ENCODE peak calls at places on chromosomes 13 and 19, in seven cellular contexts. M, X, Q, E, G, V and L are unnamed samples.

GRCh38 chr13:108297114-108297513 is 27.6 kb downstream of the TNFSF13B start:
- DNase-seq in M (no peak), E (no peak), Q (no peak), V (no peak), X (no peak), G (no peak), L (no peak)

GRCh38 chr19:43331435-43332010 is 22.0 kb upstream of the CD177 start:
- DNase-seq in Q (no peak), E (no peak), X (no peak), G (no peak), V (no peak), M (no peak), L (no peak)

GRCh38 chr13:28609936-28610335 is 49.0 kb upstream of the POMP start:
- DNase-seq in E (no peak), V (peak), Q (no peak), X (no peak), M (no peak), G (no peak), L (no peak)

GRCh38 chr13:26599403-26599802 is 41.9 kb downstream of the WASF3 start:
- DNase-seq in E (no peak), V (no peak), G (no peak), M (no peak), Q (no peak), X (no peak), L (no peak)

GRCh38 chr13:51017516-51017915 is 93.6 kb downstream of the C13orf42 start:
- DNase-seq in M (no peak), G (no peak), X (no peak), Q (no peak), V (no peak), E (no peak), L (no peak)

GRCh38 chr13:49441846-49442245 is 2.0 kb downstream of the CAB39L start:
- DNase-seq in E (no peak), M (no peak), G (no peak), V (no peak), X (no peak), Q (no peak), L (no peak)

GRCh38 chr13:113545931-113546516 is 38.5 kb upstream of the TFDP1 start:
- DNase-seq in V (no peak), M (no peak), E (no peak), Q (peak), G (no peak), X (no peak), L (no peak)

GRCh38 chr19:10431943-10432735 is 11.8 kb downstream of the PDE4A start:
- DNase-seq in Q (peak), E (no peak), X (peak), M (peak), V (peak), G (peak), L (no peak)

GRCh38 chr13:44752184-44752583 is 176.1 kb upstream of the TSC22D1 start:
- DNase-seq in Q (no peak), M (no peak), V (no peak), G (no peak), X (no peak), E (no peak), L (no peak)

GRCh38 chr19:58304255-58304654 is 922 bp upstream of the ERVK3-1 start:
- DNase-seq in X (no peak), Q (no peak), E (no peak), V (no peak), G (no peak), M (no peak), L (no peak)

GRCh38 chr13:72763411-72763810 is 18.3 kb downstream of the DIS3 start:
- DNase-seq in M (no peak), Q (no peak), V (peak), X (no peak), G (no peak), E (no peak), L (no peak)

GRCh38 chr19:15621801-15622200 is 6.8 kb downstream of the CYP4F8 start:
- DNase-seq in M (no peak), Q (no peak), V (no peak), G (no peak), E (no peak), X (no peak), L (no peak)

GRCh38 chr19:2270572-2271515 is 11.1 kb downstream of the PEAK3 start:
- DNase-seq in G (peak), V (peak), E (peak), M (peak), Q (peak), X (peak), L (no peak)

GRCh38 chr19:18780081-18780480 is 11.0 kb downstream of the COMP start:
- DNase-seq in X (no peak), V (no peak), G (no peak), E (no peak), M (no peak), Q (no peak), L (no peak)

GRCh38 chr19:15337202-15337601 is 4.9 kb upstream of the BRD4 start:
- DNase-seq in X (no peak), M (no peak), E (no peak), Q (no peak), G (no peak), V (peak), L (no peak)

GRCh38 chr13:40064154-40064713 is 408.8 kb downstream of the COG6 start:
- DNase-seq in G (no peak), M (no peak), V (peak), Q (no peak), E (no peak), X (no peak), L (no peak)

GRCh38 chr13:97976551-97977375 is 23.3 kb downstream of the IPO5 start:
- DNase-seq in G (no peak), M (peak), V (peak), Q (peak), E (no peak), X (no peak), L (peak)

DNA sequence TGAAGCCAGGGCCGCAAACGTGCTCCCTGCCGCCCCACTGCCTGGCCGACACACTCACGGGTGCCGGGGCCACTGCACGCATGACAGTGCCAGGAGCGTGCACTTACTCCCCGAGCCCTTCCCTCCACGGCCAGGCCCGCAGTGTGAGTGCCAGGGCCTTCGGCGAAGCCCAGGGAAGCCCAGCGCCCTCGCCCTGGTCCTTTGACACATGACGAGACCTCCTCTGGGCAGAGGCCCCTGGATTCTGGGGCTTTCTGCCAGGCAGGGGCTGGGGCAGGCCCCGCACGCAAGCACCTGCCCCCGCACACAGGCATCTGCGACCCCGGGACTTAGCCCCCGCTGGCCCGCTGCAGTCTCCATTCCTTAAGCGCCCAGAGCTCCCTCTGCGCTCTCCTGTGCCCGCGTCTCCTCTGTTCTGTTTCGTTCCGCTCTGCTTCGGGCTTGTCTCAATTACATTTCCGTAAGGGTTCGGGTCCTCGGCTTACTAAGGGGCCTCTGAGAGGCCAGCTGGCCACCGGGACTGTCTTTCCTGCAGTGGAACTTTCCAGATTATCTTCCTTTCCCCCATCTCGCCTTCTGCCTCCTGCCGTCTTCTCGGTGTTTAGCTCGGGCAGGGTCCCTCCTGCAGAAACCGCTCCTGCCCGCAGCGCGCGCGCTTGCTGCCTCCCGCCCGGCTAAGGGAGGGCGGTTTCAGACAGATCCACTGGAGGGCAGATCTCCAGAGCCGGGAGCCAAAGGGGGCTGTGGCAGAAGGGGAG is 98.8 kb downstream of the ING1 start:
- DNase-seq in M (no peak), X (no peak), Q (no peak), V (peak), G (no peak), E (no peak), L (no peak)
- H3K4me3 ChIP-seq in M (peak), X (peak), Q (peak), V (peak), G (peak), E (peak), L (no peak)

DNA sequence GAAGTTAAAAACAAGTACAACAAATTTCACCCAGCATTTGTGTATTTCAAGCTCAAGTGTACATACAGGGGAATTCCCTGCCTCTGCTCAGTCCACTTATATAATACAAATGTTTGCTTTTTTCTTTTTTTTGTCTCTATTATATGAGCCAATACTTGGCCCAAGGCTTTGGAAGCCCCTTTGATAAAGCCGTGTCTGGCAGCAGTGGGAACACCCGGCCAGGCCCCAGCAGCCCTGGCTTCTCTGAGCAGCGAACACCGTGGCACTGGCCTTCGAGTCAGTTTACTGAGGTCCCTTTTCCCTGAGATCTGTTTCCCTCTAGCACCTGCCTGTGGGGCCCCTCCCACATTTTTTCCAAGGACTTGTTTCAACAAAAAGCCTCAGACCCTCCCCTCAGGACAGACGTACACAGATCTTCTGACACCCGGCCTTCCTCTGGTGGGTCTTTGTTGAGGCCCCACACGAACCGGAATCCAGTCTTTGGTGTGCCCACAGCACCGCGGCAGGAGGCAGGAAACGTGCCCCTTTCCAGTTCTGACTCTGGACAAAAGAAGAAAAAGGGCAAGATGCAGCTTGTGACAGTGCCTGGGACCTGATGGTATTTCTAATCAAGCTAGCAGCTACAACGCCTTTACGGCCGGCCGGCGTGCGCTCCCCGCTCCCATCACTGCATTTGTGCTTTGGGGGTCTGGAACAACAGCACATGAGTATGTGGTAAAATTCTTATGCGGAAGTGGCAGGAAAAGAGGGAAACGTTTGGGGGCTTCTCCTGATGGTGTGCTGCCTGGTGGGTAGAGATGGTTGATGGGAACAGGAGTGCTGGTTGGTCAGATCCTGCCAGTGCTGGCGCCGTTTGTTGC is 13.8 kb downstream of the SIPA1L3 start:
- DNase-seq in Q (no peak), E (no peak), G (peak), M (no peak), X (no peak), V (no peak), L (no peak)
- H3K4me3 ChIP-seq in Q (no peak), E (no peak), G (no peak), M (no peak), X (no peak), V (no peak), L (no peak)

GRCh38 chr13:30864352-30865130 is 41.5 kb upstream of the MEDAG start:
- DNase-seq in V (peak), G (no peak), X (no peak), Q (no peak), E (peak), M (no peak), L (no peak)
- H3K4me3 ChIP-seq in V (peak), G (no peak), X (no peak), Q (no peak), E (no peak), M (no peak), L (no peak)

DNA sequence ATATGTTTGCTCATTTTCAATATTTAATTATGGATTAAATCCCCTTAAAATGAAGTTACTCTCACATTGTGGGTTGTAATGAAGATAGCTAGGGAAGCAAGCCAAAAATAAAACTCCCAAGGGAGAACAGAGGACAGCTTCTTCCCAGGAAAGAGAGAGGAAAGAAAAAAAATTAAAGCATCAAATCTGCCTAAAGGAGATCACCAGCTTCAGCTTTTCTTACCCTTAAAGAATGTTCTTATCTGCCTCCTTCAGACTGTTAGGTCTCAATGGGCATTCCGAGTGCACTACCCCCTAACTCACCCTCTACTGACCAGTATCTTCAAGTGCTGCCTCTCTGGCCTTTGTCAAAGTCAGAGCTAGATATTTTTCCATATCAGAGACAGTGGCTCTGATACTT is 55.2 kb downstream of the XPO4 start:
- DNase-seq in Q (no peak), E (no peak), X (no peak), G (no peak), V (no peak), M (no peak), L (no peak)
- H3K4me3 ChIP-seq in Q (no peak), E (no peak), X (peak), G (no peak), V (no peak), M (peak), L (no peak)